ENCODE peak calls at places on chromosome 3, in ten cellular contexts. F is astrocyte of the cerebellum, W is A549, G is thyroid gland, T is colonic mucosa, P is heart left ventricle, C is gastrocnemius medialis, D is breast epithelium, X is DND-41, Q is Panc1. K is an unnamed sample.

GRCh38 chr3:33645060-33645841 is 72.8 kb downstream of the CLASP2 start:
- DNase-seq in T (no peak), D (no peak), X (no peak), F (peak; percentile 31), W (no peak), G (no peak), Q (no peak), C (no peak), P (no peak), K (peak; percentile 46)

GRCh38 chr3:109131276-109131675 is 5.2 kb upstream of the C3orf85 start:
- DNase-seq in T (no peak), D (no peak), P (no peak), Q (no peak), W (no peak), C (no peak), X (no peak), F (no peak), G (no peak), K (no peak)

GRCh38 chr3:166570136-166570535 is 732.9 kb upstream of the BCHE start:
- DNase-seq in Q (no peak), G (no peak), W (no peak), P (no peak), X (no peak), T (no peak), C (no peak), F (no peak), D (no peak), K (no peak)

GRCh38 chr3:94529821-94530220 is 467.0 kb downstream of the NSUN3 start:
- DNase-seq in F (no peak), Q (no peak), D (no peak), G (no peak), W (no peak), T (no peak), C (no peak), P (no peak), X (no peak), K (no peak)

GRCh38 chr3:49813497-49814174 is at the start of gene UBA7:
- DNase-seq in G (peak; percentile 84), P (peak; percentile 61), W (no peak), C (no peak), D (no peak), F (peak; percentile 82), Q (no peak), X (peak; percentile 66), T (peak; percentile 66), K (peak; percentile 47)

GRCh38 chr3:47266709-47267489 is 15.7 kb downstream of the KIF9 start:
- DNase-seq in P (peak; percentile 94), T (peak; percentile 39), G (peak; percentile 33), Q (no peak), C (peak; percentile 82), F (peak; percentile 90), D (peak; percentile 67), X (peak; percentile 92), W (peak; percentile 26), K (peak; percentile 94)

GRCh38 chr3:17730318-17730967 is 12.0 kb downstream of the TBC1D5 start:
- DNase-seq in W (no peak), F (peak; percentile 57), X (no peak), Q (no peak), G (peak; percentile 73), C (no peak), T (peak; percentile 65), P (peak; percentile 40), D (no peak), K (peak; percentile 74)

GRCh38 chr3:151227438-151228290 is 24.6 kb upstream of the GPR171 start:
- DNase-seq in F (peak; percentile 79), T (peak; percentile 81), P (peak; percentile 60), W (peak; percentile 71), G (peak; percentile 69), C (peak; percentile 50), D (peak; percentile 64), Q (peak; percentile 63), X (peak; percentile 77), K (peak; percentile 84)

GRCh38 chr3:14562441-14562840 is 22.3 kb upstream of the GRIP2 start:
- DNase-seq in G (no peak), P (no peak), F (no peak), W (no peak), X (no peak), C (no peak), T (no peak), Q (no peak), D (no peak), K (no peak)

GRCh38 chr3:40242638-40243037 is 66.9 kb upstream of the EIF1B start:
- DNase-seq in P (no peak), Q (no peak), C (no peak), F (no peak), T (no peak), G (no peak), X (no peak), D (no peak), W (no peak), K (no peak)

GRCh38 chr3:40243056-40243455 is 66.5 kb upstream of the EIF1B start:
- DNase-seq in W (no peak), Q (no peak), C (no peak), D (no peak), P (no peak), F (no peak), X (no peak), G (no peak), T (no peak), K (peak; percentile 5)

GRCh38 chr3:40237159-40237558 is 72.3 kb upstream of the EIF1B start:
- DNase-seq in W (no peak), G (no peak), X (no peak), T (no peak), P (no peak), D (no peak), F (no peak), Q (no peak), C (no peak), K (no peak)

GRCh38 chr3:40237892-40238571 is 71.5 kb upstream of the EIF1B start:
- DNase-seq in T (no peak), D (no peak), F (no peak), W (peak; percentile 5), P (peak; percentile 40), C (no peak), Q (no peak), G (no peak), X (no peak), K (peak; percentile 4)

DNA sequence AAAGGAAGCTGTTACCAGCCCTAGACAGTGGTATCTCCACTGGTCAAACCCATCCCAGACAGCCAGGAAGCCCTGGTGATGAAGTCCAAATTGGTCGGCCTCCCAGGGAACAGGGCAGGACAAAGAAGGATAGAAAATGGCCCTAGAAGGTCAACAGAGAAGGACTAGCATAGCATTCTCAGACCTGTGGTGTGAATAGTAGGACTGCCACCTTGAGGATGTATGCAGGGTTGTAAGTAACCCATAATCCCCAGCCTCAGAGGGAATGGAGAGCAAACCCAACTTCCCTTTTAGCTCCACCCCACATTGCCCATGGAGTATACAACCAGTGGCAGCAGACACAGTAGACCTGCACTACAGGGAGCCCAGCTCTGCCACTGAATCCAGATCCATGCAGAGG is 68.6 kb upstream of the EIF1B start:
- DNase-seq in F (no peak), W (no peak), D (no peak), X (no peak), P (no peak), G (no peak), T (no peak), Q (no peak), C (no peak), K (no peak)
- TF ChIP-seq CTCF in F (no peak), W (no peak), D (no peak), X (no peak), P (no peak), G (no peak), T (no peak), Q (no peak), C (no peak), K (no peak)

DNA sequence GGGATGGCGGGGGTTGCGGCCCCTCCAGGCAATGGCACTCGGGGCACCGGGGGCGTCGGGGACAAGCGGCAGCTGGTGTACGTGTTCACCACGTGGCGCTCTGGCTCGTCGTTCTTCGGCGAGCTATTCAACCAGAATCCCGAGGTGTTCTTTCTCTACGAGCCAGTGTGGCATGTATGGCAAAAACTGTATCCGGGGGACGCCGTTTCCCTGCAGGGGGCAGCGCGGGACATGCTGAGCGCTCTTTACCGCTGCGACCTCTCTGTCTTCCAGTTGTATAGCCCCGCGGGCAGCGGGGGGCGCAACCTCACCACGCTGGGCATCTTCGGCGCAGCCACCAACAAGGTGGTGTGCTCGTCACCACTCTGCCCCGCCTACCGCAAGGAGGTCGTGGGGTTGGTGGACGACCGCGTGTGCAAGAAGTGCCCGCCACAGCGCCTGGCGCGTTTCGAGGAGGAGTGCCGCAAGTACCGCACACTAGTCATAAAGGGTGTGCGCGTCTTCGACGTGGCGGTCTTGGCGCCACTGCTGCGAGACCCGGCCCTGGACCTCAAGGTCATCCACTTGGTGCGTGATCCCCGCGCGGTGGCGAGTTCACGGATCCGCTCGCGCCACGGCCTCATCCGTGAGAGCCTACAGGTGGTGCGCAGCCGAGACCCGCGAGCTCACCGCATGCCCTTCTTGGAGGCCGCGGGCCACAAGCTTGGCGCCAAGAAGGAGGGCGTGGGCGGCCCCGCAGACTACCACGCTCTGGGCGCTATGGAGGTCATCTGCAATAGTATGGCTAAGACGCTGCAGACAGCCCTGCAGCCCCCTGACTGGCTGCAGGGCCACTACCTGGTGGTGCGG is 1.9 kb downstream of the CHST2 start:
- DNase-seq in Q (no peak), T (peak; percentile 48), C (no peak), G (peak; percentile 45), D (no peak), W (peak; percentile 50), X (peak; percentile 97), F (no peak), P (peak; percentile 56), K (peak; percentile 3)
- TF ChIP-seq CTCF in Q (peak; percentile 39), T (no peak), C (no peak), G (no peak), D (no peak), W (peak; percentile 25), X (peak; percentile 95), F (peak; percentile 46), P (peak; percentile 27), K (no peak)

DNA sequence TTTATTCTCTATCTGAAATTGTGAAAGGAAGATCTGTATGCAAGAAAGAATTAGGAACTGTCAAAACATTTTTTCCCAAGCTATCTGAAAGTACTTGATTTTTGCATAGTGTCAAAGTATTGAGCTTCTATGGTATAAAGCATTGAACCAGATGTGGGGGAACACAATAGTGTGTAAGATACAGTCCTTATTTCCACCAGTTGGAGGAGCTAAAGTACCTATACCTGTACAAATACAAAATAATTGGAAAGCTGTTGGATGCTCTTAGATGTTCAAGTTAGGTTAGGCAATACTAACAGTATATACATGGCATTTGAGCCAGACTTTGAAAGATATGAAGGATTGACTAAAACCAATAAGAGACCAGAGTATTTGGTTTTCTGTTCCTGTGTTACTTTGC is 148.4 kb downstream of the B3GALNT1 start:
- DNase-seq in P (no peak), W (no peak), Q (no peak), C (no peak), F (no peak), G (no peak), X (no peak), D (no peak), T (no peak), K (peak; percentile 30)
- TF ChIP-seq CTCF in P (no peak), W (no peak), Q (peak; percentile 47), C (no peak), F (peak; percentile 17), G (no peak), X (peak; percentile 51), D (no peak), T (peak; percentile 24), K (peak; percentile 29)

DNA sequence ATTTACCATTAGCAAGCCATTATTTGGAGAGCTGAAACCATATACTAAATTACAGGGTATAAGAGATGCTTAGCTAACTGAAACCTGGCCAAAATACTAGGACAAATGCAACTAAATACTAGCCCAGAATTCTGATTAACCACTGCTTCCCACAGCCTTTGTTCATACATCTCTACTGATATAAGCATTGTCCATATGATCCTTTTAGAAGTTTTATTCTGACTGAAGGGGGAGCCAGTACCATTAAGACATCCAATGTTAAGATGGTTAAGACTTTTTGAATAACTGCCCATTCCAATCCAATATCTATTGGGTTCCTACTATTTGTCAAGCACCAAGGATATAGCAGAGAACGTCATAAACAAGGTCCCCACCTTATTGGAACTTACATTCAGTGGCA is 421.3 kb downstream of the FOXP1 start:
- DNase-seq in T (no peak), W (no peak), X (no peak), P (no peak), C (no peak), F (no peak), G (no peak), Q (no peak), D (no peak), K (no peak)
- TF ChIP-seq CTCF in T (no peak), W (no peak), X (no peak), P (no peak), C (no peak), F (no peak), G (no peak), Q (no peak), D (no peak), K (no peak)

K was measured in MCF 10A.